ENCODE peak calls at places on chromosomes 13 and 19, in nine cellular contexts. F is Peyer's patch, D is endothelial cell of umbilical vein, B is heart right ventricle, Q is ovary, R is H1, V is right lobe of liver, Z is fibroblast of lung, M is colonic mucosa. U is an unnamed sample. For H3K4me1, the result is how much of the 10 kb centered on the place peaks cover.

GRCh38 chr13:42271337-42272114 is 426 bp upstream of the AKAP11 start:
- DNase-seq in F (peak), D (peak), B (peak), Q (peak), R (peak), V (peak), Z (peak), M (peak), U (peak)

GRCh38 chr13:30255696-30256095 is 51.7 kb downstream of the KATNAL1 start:
- DNase-seq in F (no peak), D (peak), B (no peak), Q (no peak), R (no peak), V (no peak), Z (no peak), M (no peak), U (peak)

GRCh38 chr19:49801966-49802661 is 11.0 kb downstream of the FUZ start:
- DNase-seq in F (peak), D (peak), B (peak), Q (peak), R (peak), V (peak), Z (peak), M (peak), U (no peak)

GRCh38 chr13:42064259-42064658 is 15.8 kb downstream of the DGKH start:
- DNase-seq in F (no peak), D (peak), B (no peak), Q (no peak), R (no peak), V (no peak), Z (peak), M (no peak), U (no peak)

GRCh38 chr13:62920181-62920580 is 1504.5 kb upstream of the PCDH20 start:
- DNase-seq in F (no peak), D (no peak), B (no peak), Q (no peak), R (no peak), V (no peak), Z (peak), M (no peak), U (no peak)

GRCh38 chr13:110334841-110335490 is 27.9 kb downstream of the COL4A2 start:
- DNase-seq in F (no peak), D (no peak), B (no peak), Q (peak), R (no peak), V (no peak), Z (peak), M (no peak), U (no peak)

GRCh38 chr13:46176756-46177155 is 5.2 kb downstream of the LCP1 start:
- DNase-seq in F (peak), D (no peak), B (no peak), Q (no peak), R (no peak), V (no peak), Z (no peak), M (no peak), U (peak)

GRCh38 chr13:28628250-28628649 is 30.7 kb upstream of the POMP start:
- DNase-seq in F (no peak), D (no peak), B (no peak), Q (no peak), R (no peak), V (no peak), Z (no peak), M (no peak), U (no peak)

GRCh38 chr19:13425151-13425550 is 81.1 kb downstream of the CACNA1A start:
- DNase-seq in F (peak), D (no peak), B (no peak), Q (no peak), R (no peak), V (no peak), Z (no peak), M (no peak), U (peak)

GRCh38 chr13:74026753-74027152 is 107.5 kb downstream of the KLF12 start:
- DNase-seq in F (peak), D (peak), B (no peak), Q (no peak), R (peak), V (no peak), Z (peak), M (peak), U (peak)

GRCh38 chr13:92197669-92198068 is 799.2 kb downstream of the GPC5 start:
- DNase-seq in F (no peak), D (no peak), B (no peak), Q (no peak), R (no peak), V (no peak), Z (peak), M (no peak), U (no peak)

DNA sequence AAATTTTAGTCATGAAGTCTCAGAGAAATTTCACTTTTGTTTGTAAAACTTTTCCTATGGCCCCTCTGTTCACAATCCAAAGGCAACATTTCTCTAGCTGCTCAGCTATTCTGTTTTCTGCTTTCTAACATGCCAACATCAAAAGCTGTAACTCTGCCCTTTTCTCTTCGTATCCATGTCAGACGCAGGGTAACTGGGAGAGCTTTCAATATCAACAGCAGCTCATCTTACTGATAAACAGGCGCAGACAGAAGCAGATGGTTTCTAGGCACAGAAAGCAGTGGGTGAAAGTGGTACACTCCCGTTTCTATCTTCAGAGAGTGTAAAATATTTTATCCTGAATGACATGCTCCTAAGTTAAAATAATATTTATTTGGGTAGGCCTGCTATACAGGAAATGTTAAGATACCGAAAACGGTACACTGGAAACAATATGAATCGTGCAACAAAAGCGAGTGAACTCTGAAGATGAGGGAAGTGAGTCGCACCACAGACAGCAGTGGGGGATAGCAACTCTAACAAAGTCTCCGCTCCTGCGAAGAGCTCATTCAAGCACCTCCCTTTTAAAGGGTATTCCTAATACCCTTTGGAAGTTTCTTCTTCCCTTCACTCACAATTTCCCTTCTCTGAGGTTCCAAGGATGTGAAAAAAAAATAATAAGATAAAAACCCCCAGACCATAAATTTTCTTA is 798.3 kb downstream of the GPC5 start:
- DNase-seq in F (no peak), D (no peak), B (no peak), Q (no peak), R (no peak), V (no peak), Z (peak), M (no peak), U (no peak)
- H3K4me3 ChIP-seq in F (no peak), D (no peak), B (no peak), Q (no peak), R (no peak), V (no peak), Z (peak), M (no peak), U (no peak)

GRCh38 chr19:14544977-14545715 is 15.8 kb downstream of the TECR start:
- DNase-seq in F (peak), D (no peak), B (peak), Q (no peak), R (no peak), V (peak), Z (peak), M (no peak), U (peak)
- H3K4me1 ChIP-seq in F (under half), D (under half), B (under half), Q (under half), R (under half), V (under half), Z (under half), M (under half), U (under half)

GRCh38 chr13:79382545-79383275 is 23.3 kb downstream of the RBM26 start:
- DNase-seq in F (no peak), D (peak), B (no peak), Q (no peak), R (no peak), V (no peak), Z (no peak), M (no peak), U (no peak)
- H3K4me3 ChIP-seq in F (no peak), D (no peak), B (no peak), Q (no peak), R (no peak), V (no peak), Z (no peak), M (no peak), U (no peak)

DNA sequence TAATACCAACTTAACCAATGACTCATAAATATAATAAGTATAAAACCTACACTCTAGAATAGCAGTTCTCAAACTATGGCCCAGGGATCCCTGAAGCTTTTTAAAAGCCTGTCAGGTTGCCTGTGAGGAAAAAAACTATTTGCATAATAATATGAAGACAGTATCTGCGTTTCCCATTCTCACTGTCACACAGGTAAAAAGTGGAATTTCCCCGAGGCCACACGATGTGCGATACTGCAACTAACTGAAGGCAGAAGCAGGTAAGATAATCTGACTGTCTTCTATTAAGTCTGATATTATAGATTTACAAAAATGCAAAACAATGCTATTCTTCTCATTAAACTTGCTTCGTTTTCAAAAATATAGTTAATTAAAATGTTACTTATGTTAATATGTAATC is 52.5 kb upstream of the EEF1AKMT1 start:
- DNase-seq in F (no peak), D (no peak), B (no peak), Q (no peak), R (no peak), V (no peak), Z (no peak), M (no peak), U (no peak)
- H3K4me1 ChIP-seq in F (under half), D (under half), B (under half), Q (under half), R (under half), V (under half), Z (under half), M (under half), U (under half)

U was measured in small intestine.